ENCODE peak calls at places on chromosomes 3 and 15, in four cellular contexts. L is mesendoderm; D is neural crest cell; K is stimulated activated CD4-positive, alpha-beta T cell treated with anti-CD3 and anti-CD28 coated beads, TNF-alpha, amount 100 ng/mL, for 4 hours. B is an unnamed sample.
A peak's percentile ranks its signal among the peaks of the same experiment; 100 is the strongest.

GRCh38 chr3:115169808-115170207 is 22.7 kb upstream of the ZBTB20 start:
- DNase-seq in D (no peak), L (no peak), K (no peak), B (no peak)

GRCh38 chr15:66238318-66238717 is 15.2 kb downstream of the MEGF11 start:
- DNase-seq in D (no peak), L (no peak), K (no peak), B (no peak)

GRCh38 chr3:114928989-114929620 is 218.0 kb downstream of the ZBTB20 start:
- DNase-seq in L (peak; percentile 2), K (no peak), D (no peak), B (no peak)

GRCh38 chr15:99721104-99721778 is 12.0 kb downstream of the LYSMD4 start:
- DNase-seq in L (peak; percentile 6), D (no peak), K (no peak), B (no peak)

GRCh38 chr15:72774696-72775383 is 8.7 kb downstream of the ADPGK start:
- DNase-seq in L (no peak), D (no peak), K (no peak), B (no peak)

GRCh38 chr15:77457619-77458265 is 37.1 kb downstream of the HMG20A start:
- DNase-seq in L (no peak), D (no peak), K (no peak), B (no peak)

GRCh38 chr15:66921319-66921718 is 144.1 kb upstream of the SMAD3 start:
- DNase-seq in L (no peak), K (no peak), D (no peak), B (no peak)

GRCh38 chr3:116378077-116378476 is 67.2 kb downstream of the LSAMP start:
- DNase-seq in K (no peak), L (no peak), D (no peak), B (no peak)

GRCh38 chr3:9255976-9256375 is 6.5 kb upstream of the SRGAP3 start:
- DNase-seq in K (no peak), D (no peak), L (no peak), B (no peak)

GRCh38 chr15:50231761-50232160 is 33.8 kb downstream of the HDC start:
- DNase-seq in L (no peak), D (no peak), K (no peak), B (no peak)

GRCh38 chr3:25291524-25291923 is 136.5 kb upstream of the RARB start:
- DNase-seq in L (no peak), D (no peak), K (no peak), B (no peak)

GRCh38 chr3:29282431-29283296 is 1.8 kb downstream of the RBMS3 start:
- DNase-seq in K (no peak), L (peak; percentile 39), D (no peak), B (no peak)

GRCh38 chr15:62153228-62153627 is 11.9 kb downstream of the C2CD4B start:
- DNase-seq in D (no peak), L (no peak), K (no peak), B (no peak)

GRCh38 chr15:92848464-92848851 is 51.7 kb upstream of the CHD2 start:
- DNase-seq in L (no peak), K (no peak), D (no peak), B (no peak)

GRCh38 chr15:88029696-88030095 is 226.8 kb downstream of the NTRK3 start:
- DNase-seq in L (no peak), D (no peak), K (no peak), B (no peak)

GRCh38 chr3:156619376-156619775 is 55.0 kb upstream of the TIPARP start:
- DNase-seq in D (no peak), L (no peak), K (no peak), B (no peak)

GRCh38 chr15:39084683-39085530 is 496.0 kb upstream of the THBS1 start:
- DNase-seq in D (no peak), L (no peak), K (no peak), B (no peak)

GRCh38 chr15:39922450-39923092 is 2.5 kb upstream of the GPR176 start:
- DNase-seq in K (no peak), L (no peak), D (no peak), B (no peak)

GRCh38 chr3:124832782-124833709 is 54.1 kb downstream of the ITGB5 start:
- DNase-seq in L (no peak), D (no peak), K (no peak), B (no peak)

GRCh38 chr3:123679712-123680386 is 95.0 kb upstream of the HACD2 start:
- DNase-seq in K (no peak), D (no peak), L (no peak), B (no peak)

GRCh38 chr3:131216801-131217200 is 164.8 kb upstream of the NUDT16 start:
- DNase-seq in D (no peak), L (peak; percentile 81), K (no peak), B (peak; percentile 33)

GRCh38 chr3:79067734-79068133 is 700.1 kb downstream of the ROBO1 start:
- DNase-seq in D (no peak), L (no peak), K (no peak), B (no peak)

B was measured in iPS DF 19.7.